ENCODE peak calls at places on chromosomes 7 and 10, in nine cellular contexts. One of them, this sample, is unnamed.

GRCh38 chr7:157502701-157503111 is 165.9 kb downstream of the DNAJB6 start:
- DNase-seq in sciatic nerve: no peak
- DNase-seq in retina: no peak
- DNase-seq in neural progenitor cell: no peak
- DNase-seq in H4: no peak
- DNase-seq in activated T-helper 1 cell treated with anti-CD3 and anti-CD28 coated beads, Interleukin-12 subunit alpha, Interleukin-12 subunit beta, Interleukin-2, Interleukin-4 antibody, amounts not matched to agents 30 ng/mL and 10 ng/mL and 1 ng/mL, durations not matched to agents 14 hours and 24 hours and 36 hours: peak; percentile 69
- DNase-seq in GM20000: no peak
- DNase-seq in activated T-cell treated with anti-CD3 and anti-CD28 coated beads for 24 hours: peak; percentile 37
- DNase-seq in nucleus accumbens: no peak
- DNase-seq in this sample: peak; percentile 44

GRCh38 chr7:84331665-84332064 is 137.1 kb upstream of the SEMA3A start:
- DNase-seq in sciatic nerve: no peak
- DNase-seq in retina: no peak
- DNase-seq in neural progenitor cell: no peak
- DNase-seq in H4: no peak
- DNase-seq in activated T-helper 1 cell treated with anti-CD3 and anti-CD28 coated beads, Interleukin-12 subunit alpha, Interleukin-12 subunit beta, Interleukin-2, Interleukin-4 antibody, amounts not matched to agents 30 ng/mL and 10 ng/mL and 1 ng/mL, durations not matched to agents 14 hours and 24 hours and 36 hours: no peak
- DNase-seq in GM20000: no peak
- DNase-seq in activated T-cell treated with anti-CD3 and anti-CD28 coated beads for 24 hours: no peak
- DNase-seq in nucleus accumbens: no peak
- DNase-seq in this sample: no peak

GRCh38 chr7:101884671-101885596 is 67.5 kb downstream of the CUX1 start:
- DNase-seq in sciatic nerve: no peak
- DNase-seq in retina: no peak
- DNase-seq in neural progenitor cell: no peak
- DNase-seq in H4: no peak
- DNase-seq in activated T-helper 1 cell treated with anti-CD3 and anti-CD28 coated beads, Interleukin-12 subunit alpha, Interleukin-12 subunit beta, Interleukin-2, Interleukin-4 antibody, amounts not matched to agents 30 ng/mL and 10 ng/mL and 1 ng/mL, durations not matched to agents 14 hours and 24 hours and 36 hours: no peak
- DNase-seq in GM20000: peak; percentile 64
- DNase-seq in activated T-cell treated with anti-CD3 and anti-CD28 coated beads for 24 hours: no peak
- DNase-seq in nucleus accumbens: no peak
- DNase-seq in this sample: peak; percentile 17

GRCh38 chr10:78277734-78278404 is 244.2 kb downstream of the RPS24 start:
- DNase-seq in sciatic nerve: no peak
- DNase-seq in retina: no peak
- DNase-seq in neural progenitor cell: no peak
- DNase-seq in H4: no peak
- DNase-seq in activated T-helper 1 cell treated with anti-CD3 and anti-CD28 coated beads, Interleukin-12 subunit alpha, Interleukin-12 subunit beta, Interleukin-2, Interleukin-4 antibody, amounts not matched to agents 30 ng/mL and 10 ng/mL and 1 ng/mL, durations not matched to agents 14 hours and 24 hours and 36 hours: no peak
- DNase-seq in GM20000: no peak
- DNase-seq in activated T-cell treated with anti-CD3 and anti-CD28 coated beads for 24 hours: no peak
- DNase-seq in nucleus accumbens: peak; percentile 67
- DNase-seq in this sample: no peak

GRCh38 chr7:101154693-101155102 is 422 bp downstream of the AP1S1 start:
- DNase-seq in sciatic nerve: no peak
- DNase-seq in retina: peak; percentile 42
- DNase-seq in neural progenitor cell: no peak
- DNase-seq in H4: no peak
- DNase-seq in activated T-helper 1 cell treated with anti-CD3 and anti-CD28 coated beads, Interleukin-12 subunit alpha, Interleukin-12 subunit beta, Interleukin-2, Interleukin-4 antibody, amounts not matched to agents 30 ng/mL and 10 ng/mL and 1 ng/mL, durations not matched to agents 14 hours and 24 hours and 36 hours: no peak
- DNase-seq in GM20000: no peak
- DNase-seq in activated T-cell treated with anti-CD3 and anti-CD28 coated beads for 24 hours: no peak
- DNase-seq in nucleus accumbens: no peak
- DNase-seq in this sample: no peak

GRCh38 chr7:101507791-101508252 is 121.3 kb downstream of the MYL10 start:
- DNase-seq in sciatic nerve: no peak
- DNase-seq in retina: peak; percentile 83
- DNase-seq in neural progenitor cell: peak; percentile 92
- DNase-seq in H4: peak; percentile 76
- DNase-seq in activated T-helper 1 cell treated with anti-CD3 and anti-CD28 coated beads, Interleukin-12 subunit alpha, Interleukin-12 subunit beta, Interleukin-2, Interleukin-4 antibody, amounts not matched to agents 30 ng/mL and 10 ng/mL and 1 ng/mL, durations not matched to agents 14 hours and 24 hours and 36 hours: peak; percentile 23
- DNase-seq in GM20000: peak; percentile 32
- DNase-seq in activated T-cell treated with anti-CD3 and anti-CD28 coated beads for 24 hours: peak; percentile 26
- DNase-seq in nucleus accumbens: no peak
- DNase-seq in this sample: peak; percentile 37

GRCh38 chr7:79973455-79973854 is 161.2 kb upstream of the GNAI1 start:
- DNase-seq in sciatic nerve: no peak
- DNase-seq in retina: no peak
- DNase-seq in neural progenitor cell: no peak
- DNase-seq in H4: no peak
- DNase-seq in activated T-helper 1 cell treated with anti-CD3 and anti-CD28 coated beads, Interleukin-12 subunit alpha, Interleukin-12 subunit beta, Interleukin-2, Interleukin-4 antibody, amounts not matched to agents 30 ng/mL and 10 ng/mL and 1 ng/mL, durations not matched to agents 14 hours and 24 hours and 36 hours: no peak
- DNase-seq in GM20000: no peak
- DNase-seq in activated T-cell treated with anti-CD3 and anti-CD28 coated beads for 24 hours: no peak
- DNase-seq in nucleus accumbens: no peak
- DNase-seq in this sample: no peak

GRCh38 chr7:12389089-12389700 is 14.5 kb downstream of the VWDE start:
- DNase-seq in sciatic nerve: no peak
- DNase-seq in retina: peak; percentile 39
- DNase-seq in neural progenitor cell: peak; percentile 90
- DNase-seq in H4: peak; percentile 83
- DNase-seq in activated T-helper 1 cell treated with anti-CD3 and anti-CD28 coated beads, Interleukin-12 subunit alpha, Interleukin-12 subunit beta, Interleukin-2, Interleukin-4 antibody, amounts not matched to agents 30 ng/mL and 10 ng/mL and 1 ng/mL, durations not matched to agents 14 hours and 24 hours and 36 hours: peak; percentile 22
- DNase-seq in GM20000: peak; percentile 47
- DNase-seq in activated T-cell treated with anti-CD3 and anti-CD28 coated beads for 24 hours: peak; percentile 4
- DNase-seq in nucleus accumbens: no peak
- DNase-seq in this sample: peak; percentile 39

GRCh38 chr10:79022565-79023488 is 45.9 kb upstream of the ZMIZ1 start:
- DNase-seq in sciatic nerve: peak; percentile 58
- DNase-seq in retina: no peak
- DNase-seq in neural progenitor cell: peak; percentile 50
- DNase-seq in H4: no peak
- DNase-seq in activated T-helper 1 cell treated with anti-CD3 and anti-CD28 coated beads, Interleukin-12 subunit alpha, Interleukin-12 subunit beta, Interleukin-2, Interleukin-4 antibody, amounts not matched to agents 30 ng/mL and 10 ng/mL and 1 ng/mL, durations not matched to agents 14 hours and 24 hours and 36 hours: no peak
- DNase-seq in GM20000: peak; percentile 53
- DNase-seq in activated T-cell treated with anti-CD3 and anti-CD28 coated beads for 24 hours: no peak
- DNase-seq in nucleus accumbens: no peak
- DNase-seq in this sample: no peak

GRCh38 chr7:116162236-116162635 is 48.1 kb upstream of the TES start:
- DNase-seq in sciatic nerve: no peak
- DNase-seq in retina: no peak
- DNase-seq in neural progenitor cell: no peak
- DNase-seq in H4: no peak
- DNase-seq in activated T-helper 1 cell treated with anti-CD3 and anti-CD28 coated beads, Interleukin-12 subunit alpha, Interleukin-12 subunit beta, Interleukin-2, Interleukin-4 antibody, amounts not matched to agents 30 ng/mL and 10 ng/mL and 1 ng/mL, durations not matched to agents 14 hours and 24 hours and 36 hours: no peak
- DNase-seq in GM20000: no peak
- DNase-seq in activated T-cell treated with anti-CD3 and anti-CD28 coated beads for 24 hours: no peak
- DNase-seq in nucleus accumbens: no peak
- DNase-seq in this sample: no peak

GRCh38 chr10:109894516-109894915 is 28.8 kb downstream of the XPNPEP1 start:
- DNase-seq in sciatic nerve: peak; percentile 75
- DNase-seq in retina: no peak
- DNase-seq in neural progenitor cell: no peak
- DNase-seq in H4: no peak
- DNase-seq in activated T-helper 1 cell treated with anti-CD3 and anti-CD28 coated beads, Interleukin-12 subunit alpha, Interleukin-12 subunit beta, Interleukin-2, Interleukin-4 antibody, amounts not matched to agents 30 ng/mL and 10 ng/mL and 1 ng/mL, durations not matched to agents 14 hours and 24 hours and 36 hours: no peak
- DNase-seq in GM20000: no peak
- DNase-seq in activated T-cell treated with anti-CD3 and anti-CD28 coated beads for 24 hours: no peak
- DNase-seq in nucleus accumbens: peak; percentile 66
- DNase-seq in this sample: no peak

GRCh38 chr7:65390588-65390987 is 16.9 kb downstream of the ZNF92 start:
- DNase-seq in sciatic nerve: no peak
- DNase-seq in retina: no peak
- DNase-seq in neural progenitor cell: no peak
- DNase-seq in H4: no peak
- DNase-seq in activated T-helper 1 cell treated with anti-CD3 and anti-CD28 coated beads, Interleukin-12 subunit alpha, Interleukin-12 subunit beta, Interleukin-2, Interleukin-4 antibody, amounts not matched to agents 30 ng/mL and 10 ng/mL and 1 ng/mL, durations not matched to agents 14 hours and 24 hours and 36 hours: no peak
- DNase-seq in GM20000: peak; percentile 34
- DNase-seq in activated T-cell treated with anti-CD3 and anti-CD28 coated beads for 24 hours: no peak
- DNase-seq in nucleus accumbens: no peak
- DNase-seq in this sample: no peak

This sample was measured in stimulated activated naive CD8-positive, alpha-beta T cell treated with anti-CD3 and anti-CD28 coated beads, Interleukin-15, amount 100 ng/mL, for 72 hours.